ENCODE peak calls at places on chromosomes 12 and 14, in eight cellular contexts. X is WTC11, Y is fibroblast of lung, A is foreskin fibroblast, E is LoVo, J is brain pericyte, P is NCI-H2029, F is GM04504. K is an unnamed sample.

GRCh38 chr12:14416658-14417057 is 51.2 kb downstream of the ATF7IP start:
- DNase-seq in X (no peak), E (no peak), F (no peak), A (peak), J (peak), Y (peak), P (peak), K (peak)

GRCh38 chr14:93977790-93978581 is 1.6 kb upstream of the ASB2 start:
- DNase-seq in X (no peak), A (no peak), P (no peak), Y (peak), J (no peak), F (no peak), E (no peak), K (no peak)

GRCh38 chr12:92927055-92927435 is 2.0 kb downstream of the EEA1 start:
- DNase-seq in X (no peak), F (peak), J (no peak), Y (peak), A (peak), E (no peak), P (no peak), K (peak)

GRCh38 chr14:64758711-64759554 is 54.7 kb downstream of the PLEKHG3 start:
- DNase-seq in E (no peak), J (no peak), Y (peak), A (peak), P (no peak), F (peak), X (no peak), K (peak)

GRCh38 chr12:120798696-120799095 is 73.1 kb downstream of the ACADS start:
- DNase-seq in X (no peak), J (no peak), E (no peak), P (no peak), A (no peak), Y (no peak), F (no peak), K (no peak)

GRCh38 chr14:58547649-58548048 is 90.1 kb upstream of the DACT1 start:
- DNase-seq in P (no peak), F (no peak), A (no peak), X (no peak), J (no peak), Y (no peak), E (no peak), K (no peak)

GRCh38 chr14:22070119-22070982 is 396.7 kb upstream of the OR4E1 start:
- DNase-seq in P (no peak), J (no peak), E (no peak), Y (no peak), A (no peak), X (peak), F (no peak), K (no peak)

GRCh38 chr12:128069359-128069997 is 197.5 kb upstream of the TMEM132C start:
- DNase-seq in F (peak), E (peak), P (peak), Y (peak), J (no peak), A (peak), X (peak), K (no peak)

GRCh38 chr14:50086316-50086700 is 30.1 kb downstream of the VCPKMT start:
- DNase-seq in A (no peak), X (no peak), E (no peak), F (no peak), Y (no peak), P (no peak), J (no peak), K (no peak)

GRCh38 chr14:35332517-35333346 is 40.5 kb downstream of the PSMA6 start:
- DNase-seq in A (peak), P (peak), X (no peak), F (no peak), E (peak), Y (peak), J (no peak), K (peak)

GRCh38 chr14:68297871-68298468 is 478.4 kb downstream of the RAD51B start:
- DNase-seq in Y (peak), P (no peak), E (no peak), X (peak), F (peak), A (peak), J (no peak), K (peak)

GRCh38 chr14:22887260-22887989 is 4.4 kb downstream of the REM2 start:
- DNase-seq in P (peak), J (peak), A (peak), Y (peak), F (peak), X (peak), E (peak), K (peak)

GRCh38 chr12:3311027-3311402 is 180.0 kb upstream of the PRMT8 start:
- DNase-seq in J (no peak), P (peak), E (peak), X (no peak), Y (peak), F (no peak), A (no peak), K (no peak)

GRCh38 chr12:63882844-63883243 is 38.3 kb downstream of the SRGAP1 start:
- DNase-seq in X (peak), J (no peak), F (no peak), A (no peak), E (no peak), Y (peak), P (peak), K (no peak)

GRCh38 chr12:70609739-70610491 is 27.3 kb downstream of the PTPRB start:
- DNase-seq in E (peak), F (no peak), Y (peak), J (no peak), X (peak), P (no peak), A (peak), K (peak)

GRCh38 chr12:79140711-79141110 is 276.1 kb downstream of the SYT1 start:
- DNase-seq in Y (no peak), F (no peak), A (no peak), P (no peak), E (no peak), X (no peak), J (no peak), K (no peak)

GRCh38 chr12:112716099-112717093 is 75.2 kb upstream of the RPH3A start:
- DNase-seq in J (no peak), A (no peak), P (no peak), X (peak), F (no peak), E (no peak), Y (no peak), K (no peak)